ENCODE peak calls at places on chromosomes 7 and 10, in five cellular contexts. H is prostate gland; A is stimulated activated CD8-positive, alpha-beta memory T cell treated with anti-CD3 and anti-CD28 coated beads, Interleukin-15, amount 100 ng/mL, for 24 hours; Y is LoVo; C is naive thymus-derived CD8-positive, alpha-beta T cell. L is an unnamed sample.

GRCh38 chr7:140176271-140176701 is 497 bp downstream of the KDM7A start:
- DNase-seq in Y (no peak), H (no peak), C (peak; percentile 28), A (no peak), L (peak; percentile 26)

GRCh38 chr7:47482013-47482761 is 99.7 kb downstream of the TNS3 start:
- DNase-seq in A (no peak), Y (peak; percentile 73), C (no peak), H (no peak), L (peak; percentile 72)

GRCh38 chr7:148483941-148484340 is 106.6 kb upstream of the C7orf33 start:
- DNase-seq in Y (no peak), H (no peak), A (no peak), C (no peak), L (no peak)

GRCh38 chr7:128792471-128793183 is 859 bp downstream of the CCDC136 start:
- DNase-seq in C (no peak), H (no peak), A (no peak), Y (no peak), L (no peak)

GRCh38 chr7:87318741-87319140 is 26.7 kb upstream of the CROT start:
- DNase-seq in A (no peak), H (no peak), C (no peak), Y (peak; percentile 47), L (no peak)

GRCh38 chr10:126565456-126565855 is 105.0 kb downstream of the C10orf90 start:
- DNase-seq in C (no peak), H (no peak), Y (no peak), A (no peak), L (no peak)

GRCh38 chr7:134789967-134790685 is 10.7 kb downstream of the CALD1 start:
- DNase-seq in H (no peak), A (no peak), Y (no peak), C (no peak), L (no peak)

GRCh38 chr7:102450242-102450641 is 14.4 kb downstream of the ALKBH4 start:
- DNase-seq in A (no peak), H (no peak), C (peak; percentile 41), Y (no peak), L (no peak)

GRCh38 chr10:23373156-23373555 is 28.6 kb upstream of the C10orf67 start:
- DNase-seq in Y (no peak), H (no peak), A (no peak), C (no peak), L (no peak)

GRCh38 chr10:50540069-50540825 is 83.5 kb downstream of the SGMS1 start:
- DNase-seq in H (no peak), Y (no peak), A (no peak), C (no peak), L (no peak)

GRCh38 chr10:33889371-33889770 is 554.9 kb upstream of the NRP1 start:
- DNase-seq in Y (no peak), C (no peak), A (no peak), H (no peak), L (no peak)

GRCh38 chr7:26868841-26869505 is 4.6 kb upstream of the SKAP2 start:
- DNase-seq in Y (peak; percentile 57), C (no peak), H (no peak), A (no peak), L (no peak)

GRCh38 chr7:471866-472639 is 47.6 kb downstream of the PDGFA start:
- DNase-seq in A (no peak), Y (no peak), H (peak; percentile 89), C (no peak), L (no peak)

GRCh38 chr10:124624456-124624855 is 119.7 kb downstream of the FAM53B start:
- DNase-seq in A (no peak), H (no peak), Y (no peak), C (no peak), L (no peak)

GRCh38 chr7:8638076-8638475 is 204.7 kb downstream of the NXPH1 start:
- DNase-seq in H (peak; percentile 22), Y (peak; percentile 14), A (no peak), C (no peak), L (peak; percentile 27)

GRCh38 chr7:47342646-47343045 is 239.3 kb downstream of the TNS3 start:
- DNase-seq in H (no peak), C (no peak), A (no peak), Y (no peak), L (peak; percentile 4)

GRCh38 chr7:158975526-158976467 is 119.4 kb downstream of the DYNC2I1 start:
- DNase-seq in C (no peak), Y (no peak), H (no peak), A (no peak), L (no peak)

GRCh38 chr7:16365177-16365576 is 56.2 kb downstream of the CRPPA start:
- DNase-seq in A (no peak), Y (no peak), H (no peak), C (no peak), L (no peak)

GRCh38 chr7:79377097-79377496 is 76.4 kb downstream of the MAGI2 start:
- DNase-seq in H (no peak), Y (no peak), A (no peak), C (no peak), L (no peak)

GRCh38 chr7:94050046-94050445 is 45.9 kb upstream of the BET1 start:
- DNase-seq in Y (no peak), H (no peak), A (no peak), C (no peak), L (peak; percentile 12)

GRCh38 chr10:44723654-44724053 is 187.5 kb upstream of the TMEM72 start:
- DNase-seq in H (no peak), Y (no peak), C (no peak), A (no peak), L (no peak)

GRCh38 chr10:28988980-28989379 is 299.9 kb upstream of the LYZL1 start:
- DNase-seq in C (no peak), A (no peak), Y (no peak), H (no peak), L (no peak)

GRCh38 chr7:6422095-6422494 is 25.7 kb downstream of the DAGLB start:
- DNase-seq in A (no peak), C (no peak), Y (no peak), H (no peak), L (no peak)

L was measured in body of pancreas.